ENCODE peak calls at places on chromosomes 1 and 21, in five cellular contexts. One of them, this sample, is unnamed.

GRCh38 chr1:183726825-183727224 is 73.7 kb upstream of the APOBEC4 start:
- DNase-seq in ovary: no peak
- DNase-seq in hypothalamus: no peak
- DNase-seq in IMR-90: no peak
- DNase-seq in activated CD4-positive, alpha-beta T cell treated with anti-CD3 and anti-CD28 coated beads, Interleukin-2, amount 50 U/mL, for 24 hours: no peak
- DNase-seq in this sample: no peak

GRCh38 chr1:177873238-177873637 is 96.6 kb downstream of the SEC16B start:
- DNase-seq in IMR-90: peak; percentile 94
- DNase-seq in activated CD4-positive, alpha-beta T cell treated with anti-CD3 and anti-CD28 coated beads, Interleukin-2, amount 50 U/mL, for 24 hours: no peak
- DNase-seq in hypothalamus: no peak
- DNase-seq in ovary: no peak
- DNase-seq in this sample: peak; percentile 94

GRCh38 chr1:14525262-14525661 is 73.2 kb upstream of the KAZN start:
- DNase-seq in ovary: no peak
- DNase-seq in hypothalamus: no peak
- DNase-seq in IMR-90: no peak
- DNase-seq in activated CD4-positive, alpha-beta T cell treated with anti-CD3 and anti-CD28 coated beads, Interleukin-2, amount 50 U/mL, for 24 hours: no peak
- DNase-seq in this sample: no peak

GRCh38 chr21:36918291-36918690 is 48.2 kb downstream of the HLCS start:
- DNase-seq in ovary: no peak
- DNase-seq in activated CD4-positive, alpha-beta T cell treated with anti-CD3 and anti-CD28 coated beads, Interleukin-2, amount 50 U/mL, for 24 hours: no peak
- DNase-seq in hypothalamus: no peak
- DNase-seq in IMR-90: peak; percentile 10
- DNase-seq in this sample: no peak

GRCh38 chr1:234114648-234115307 is 210.3 kb downstream of the SLC35F3 start:
- DNase-seq in IMR-90: peak; percentile 59
- DNase-seq in hypothalamus: no peak
- DNase-seq in ovary: peak; percentile 20
- DNase-seq in activated CD4-positive, alpha-beta T cell treated with anti-CD3 and anti-CD28 coated beads, Interleukin-2, amount 50 U/mL, for 24 hours: peak; percentile 6
- DNase-seq in this sample: peak; percentile 45

GRCh38 chr1:154862927-154863701 is 7.0 kb downstream of the KCNN3 start:
- DNase-seq in activated CD4-positive, alpha-beta T cell treated with anti-CD3 and anti-CD28 coated beads, Interleukin-2, amount 50 U/mL, for 24 hours: no peak
- DNase-seq in IMR-90: no peak
- DNase-seq in hypothalamus: no peak
- DNase-seq in ovary: no peak
- DNase-seq in this sample: no peak

GRCh38 chr1:171142081-171142450 is 43.0 kb upstream of the FMO2 start:
- DNase-seq in IMR-90: peak; percentile 66
- DNase-seq in ovary: peak; percentile 37
- DNase-seq in hypothalamus: no peak
- DNase-seq in activated CD4-positive, alpha-beta T cell treated with anti-CD3 and anti-CD28 coated beads, Interleukin-2, amount 50 U/mL, for 24 hours: no peak
- DNase-seq in this sample: peak; percentile 61

GRCh38 chr1:208550978-208551377 is 306.8 kb upstream of the PLXNA2 start:
- DNase-seq in hypothalamus: no peak
- DNase-seq in activated CD4-positive, alpha-beta T cell treated with anti-CD3 and anti-CD28 coated beads, Interleukin-2, amount 50 U/mL, for 24 hours: no peak
- DNase-seq in ovary: no peak
- DNase-seq in IMR-90: no peak
- DNase-seq in this sample: no peak

GRCh38 chr1:2275796-2276536 is 47.8 kb downstream of the SKI start:
- DNase-seq in hypothalamus: no peak
- DNase-seq in ovary: no peak
- DNase-seq in IMR-90: peak; percentile 49
- DNase-seq in activated CD4-positive, alpha-beta T cell treated with anti-CD3 and anti-CD28 coated beads, Interleukin-2, amount 50 U/mL, for 24 hours: no peak
- DNase-seq in this sample: peak; percentile 26

This sample was measured in LHCN-M2.